ENCODE peak calls at places on chromosomes 5 and 9, in eight cellular contexts. One of them, this sample, is unnamed. For H3K4me1 and H3K9me3, the result is how much of the 10 kb centered on the place peaks cover.

GRCh38 chr9:76629205-76629990 is 134.8 kb upstream of the PCA3 start:
- DNase-seq in HepG2: no peak
- DNase-seq in hepatocyte: no peak
- DNase-seq in fibroblast of lung: peak
- DNase-seq in upper lobe of right lung: no peak
- DNase-seq in CD4-positive, CD25-positive, alpha-beta regulatory T cell: no peak
- DNase-seq in iPS DF 6.9: no peak
- DNase-seq in DND-41: peak
- DNase-seq in this sample: no peak

GRCh38 chr5:160181965-160182622 is 47.2 kb upstream of the FABP6 start:
- DNase-seq in HepG2: no peak
- DNase-seq in hepatocyte: no peak
- DNase-seq in fibroblast of lung: peak
- DNase-seq in upper lobe of right lung: no peak
- DNase-seq in CD4-positive, CD25-positive, alpha-beta regulatory T cell: no peak
- DNase-seq in iPS DF 6.9: no peak
- DNase-seq in DND-41: no peak
- DNase-seq in this sample: no peak

GRCh38 chr9:37617837-37618236 is 25.4 kb upstream of the TOMM5 start:
- DNase-seq in HepG2: no peak
- DNase-seq in hepatocyte: peak
- DNase-seq in fibroblast of lung: peak
- DNase-seq in upper lobe of right lung: no peak
- DNase-seq in CD4-positive, CD25-positive, alpha-beta regulatory T cell: no peak
- DNase-seq in iPS DF 6.9: no peak
- DNase-seq in DND-41: no peak
- DNase-seq in this sample: no peak

GRCh38 chr5:171313481-171314206 is 4.6 kb downstream of the TLX3 start:
- DNase-seq in HepG2: no peak
- DNase-seq in hepatocyte: no peak
- DNase-seq in fibroblast of lung: no peak
- DNase-seq in upper lobe of right lung: peak
- DNase-seq in CD4-positive, CD25-positive, alpha-beta regulatory T cell: no peak
- DNase-seq in iPS DF 6.9: no peak
- DNase-seq in DND-41: peak
- DNase-seq in this sample: no peak

GRCh38 chr9:110217656-110218099 is 9.7 kb upstream of the C9orf152 start:
- DNase-seq in HepG2: peak
- DNase-seq in hepatocyte: peak
- DNase-seq in fibroblast of lung: peak
- DNase-seq in upper lobe of right lung: no peak
- DNase-seq in CD4-positive, CD25-positive, alpha-beta regulatory T cell: peak
- DNase-seq in iPS DF 6.9: no peak
- DNase-seq in DND-41: peak
- DNase-seq in this sample: no peak

GRCh38 chr5:11494340-11494739 is 409.9 kb downstream of the CTNND2 start:
- DNase-seq in HepG2: no peak
- DNase-seq in hepatocyte: no peak
- DNase-seq in fibroblast of lung: no peak
- DNase-seq in upper lobe of right lung: no peak
- DNase-seq in CD4-positive, CD25-positive, alpha-beta regulatory T cell: no peak
- DNase-seq in iPS DF 6.9: no peak
- DNase-seq in DND-41: no peak
- DNase-seq in this sample: no peak

GRCh38 chr5:6188344-6188743 is 190.0 kb downstream of the MED10 start:
- DNase-seq in HepG2: no peak
- DNase-seq in hepatocyte: no peak
- DNase-seq in fibroblast of lung: no peak
- DNase-seq in upper lobe of right lung: no peak
- DNase-seq in CD4-positive, CD25-positive, alpha-beta regulatory T cell: no peak
- DNase-seq in iPS DF 6.9: no peak
- DNase-seq in DND-41: no peak
- DNase-seq in this sample: no peak

GRCh38 chr5:176902102-176902814 is 3.1 kb upstream of the HK3 start:
- DNase-seq in HepG2: no peak
- DNase-seq in hepatocyte: no peak
- DNase-seq in fibroblast of lung: no peak
- DNase-seq in upper lobe of right lung: no peak
- DNase-seq in CD4-positive, CD25-positive, alpha-beta regulatory T cell: no peak
- DNase-seq in iPS DF 6.9: no peak
- DNase-seq in DND-41: no peak
- DNase-seq in this sample: no peak

GRCh38 chr9:27353405-27354229 is 56.7 kb upstream of the EQTN start:
- DNase-seq in HepG2: no peak
- DNase-seq in hepatocyte: no peak
- DNase-seq in fibroblast of lung: no peak
- DNase-seq in upper lobe of right lung: no peak
- DNase-seq in CD4-positive, CD25-positive, alpha-beta regulatory T cell: no peak
- DNase-seq in iPS DF 6.9: no peak
- DNase-seq in DND-41: no peak
- DNase-seq in this sample: no peak

GRCh38 chr5:160272889-160273288 is 39.5 kb downstream of the CCNJL start:
- DNase-seq in HepG2: no peak
- DNase-seq in hepatocyte: no peak
- DNase-seq in fibroblast of lung: no peak
- DNase-seq in upper lobe of right lung: no peak
- DNase-seq in CD4-positive, CD25-positive, alpha-beta regulatory T cell: no peak
- DNase-seq in iPS DF 6.9: no peak
- DNase-seq in DND-41: no peak
- DNase-seq in this sample: no peak

GRCh38 chr9:133142657-133143592 is 20.8 kb downstream of the GBGT1 start:
- DNase-seq in HepG2: no peak
- DNase-seq in hepatocyte: no peak
- DNase-seq in fibroblast of lung: no peak
- DNase-seq in upper lobe of right lung: no peak
- DNase-seq in CD4-positive, CD25-positive, alpha-beta regulatory T cell: peak
- DNase-seq in iPS DF 6.9: no peak
- DNase-seq in DND-41: no peak
- DNase-seq in this sample: no peak

GRCh38 chr5:159972538-159973362 is 36.2 kb upstream of the TTC1 start:
- DNase-seq in HepG2: no peak
- DNase-seq in hepatocyte: no peak
- DNase-seq in fibroblast of lung: no peak
- DNase-seq in upper lobe of right lung: no peak
- DNase-seq in CD4-positive, CD25-positive, alpha-beta regulatory T cell: no peak
- DNase-seq in iPS DF 6.9: no peak
- DNase-seq in DND-41: no peak
- DNase-seq in this sample: no peak

GRCh38 chr9:109015026-109015280 is 1.7 kb upstream of the CTNNAL1 start:
- DNase-seq in HepG2: no peak
- DNase-seq in hepatocyte: no peak
- DNase-seq in fibroblast of lung: no peak
- DNase-seq in upper lobe of right lung: no peak
- DNase-seq in CD4-positive, CD25-positive, alpha-beta regulatory T cell: no peak
- DNase-seq in iPS DF 6.9: no peak
- DNase-seq in DND-41: no peak
- DNase-seq in this sample: no peak

GRCh38 chr9:109016132-109016531 is 2.8 kb upstream of the CTNNAL1 start:
- DNase-seq in HepG2: no peak
- DNase-seq in hepatocyte: no peak
- DNase-seq in fibroblast of lung: peak
- DNase-seq in upper lobe of right lung: no peak
- DNase-seq in CD4-positive, CD25-positive, alpha-beta regulatory T cell: no peak
- DNase-seq in iPS DF 6.9: no peak
- DNase-seq in DND-41: no peak
- DNase-seq in this sample: no peak

GRCh38 chr9:109019420-109019819 is 6.1 kb upstream of the CTNNAL1 start:
- DNase-seq in HepG2: no peak
- DNase-seq in hepatocyte: no peak
- DNase-seq in fibroblast of lung: no peak
- DNase-seq in upper lobe of right lung: no peak
- DNase-seq in CD4-positive, CD25-positive, alpha-beta regulatory T cell: no peak
- DNase-seq in iPS DF 6.9: no peak
- DNase-seq in DND-41: no peak
- DNase-seq in this sample: no peak

GRCh38 chr9:109017493-109017892 is 4.2 kb upstream of the CTNNAL1 start:
- DNase-seq in HepG2: no peak
- DNase-seq in hepatocyte: no peak
- DNase-seq in fibroblast of lung: no peak
- DNase-seq in upper lobe of right lung: no peak
- DNase-seq in CD4-positive, CD25-positive, alpha-beta regulatory T cell: no peak
- DNase-seq in iPS DF 6.9: no peak
- DNase-seq in DND-41: no peak
- DNase-seq in this sample: no peak

DNA sequence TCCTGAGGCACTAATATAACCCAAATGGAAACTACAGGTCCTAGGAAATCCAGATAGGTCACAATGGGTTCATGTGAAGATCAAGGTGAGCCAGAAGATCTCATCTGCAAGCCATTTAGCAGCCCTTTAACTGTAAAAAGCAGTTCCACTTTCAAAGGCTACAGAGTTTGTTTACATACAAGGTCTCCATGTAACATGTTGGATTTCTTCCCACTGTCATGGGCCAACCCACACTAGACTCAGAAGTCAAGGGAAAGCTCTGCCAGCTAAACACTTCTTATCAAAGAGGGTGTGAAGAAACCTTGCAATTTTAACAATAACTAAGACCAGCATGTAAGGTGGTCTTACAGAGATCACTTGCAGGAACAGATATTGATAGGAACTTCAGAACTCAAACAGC is 3.8 kb upstream of the CTNNAL1 start:
- DNase-seq in HepG2: no peak
- DNase-seq in hepatocyte: no peak
- DNase-seq in fibroblast of lung: peak
- DNase-seq in upper lobe of right lung: no peak
- DNase-seq in CD4-positive, CD25-positive, alpha-beta regulatory T cell: no peak
- DNase-seq in iPS DF 6.9: no peak
- DNase-seq in DND-41: no peak
- DNase-seq in this sample: no peak
- H3K4me1 ChIP-seq in HepG2: under half
- H3K4me1 ChIP-seq in hepatocyte: under half
- H3K4me1 ChIP-seq in fibroblast of lung: under half
- H3K4me1 ChIP-seq in upper lobe of right lung: under half
- H3K4me1 ChIP-seq in CD4-positive, CD25-positive, alpha-beta regulatory T cell: under half
- H3K4me1 ChIP-seq in iPS DF 6.9: under half
- H3K4me1 ChIP-seq in DND-41: under half
- H3K4me1 ChIP-seq in this sample: under half

DNA sequence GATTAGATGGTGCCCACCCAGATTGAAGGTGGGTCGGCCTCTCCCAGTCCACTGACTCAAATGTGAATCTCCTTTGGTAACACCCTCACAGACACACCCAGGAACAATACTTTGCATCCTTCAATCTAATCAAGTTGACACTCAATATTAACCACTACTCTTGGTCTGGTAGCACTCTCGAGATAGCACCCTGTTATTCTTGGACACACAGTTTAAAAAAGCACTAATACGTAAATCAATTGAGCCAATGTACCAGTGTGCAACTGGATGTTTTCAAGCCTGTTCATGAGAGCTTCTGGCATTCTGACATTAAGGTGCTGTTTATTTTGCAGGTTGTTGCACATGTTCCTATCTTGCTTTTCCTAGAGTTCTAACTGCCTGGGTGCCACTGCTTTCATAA is 35.3 kb downstream of the MARCHF3 start:
- DNase-seq in HepG2: no peak
- DNase-seq in hepatocyte: no peak
- DNase-seq in fibroblast of lung: no peak
- DNase-seq in upper lobe of right lung: no peak
- DNase-seq in CD4-positive, CD25-positive, alpha-beta regulatory T cell: no peak
- DNase-seq in iPS DF 6.9: no peak
- DNase-seq in DND-41: no peak
- DNase-seq in this sample: no peak
- H3K9me3 ChIP-seq in HepG2: under half
- H3K9me3 ChIP-seq in hepatocyte: under half
- H3K9me3 ChIP-seq in fibroblast of lung: under half
- H3K9me3 ChIP-seq in upper lobe of right lung: under half
- H3K9me3 ChIP-seq in CD4-positive, CD25-positive, alpha-beta regulatory T cell: under half
- H3K9me3 ChIP-seq in iPS DF 6.9: under half
- H3K9me3 ChIP-seq in DND-41: under half
- H3K9me3 ChIP-seq in this sample: under half

DNA sequence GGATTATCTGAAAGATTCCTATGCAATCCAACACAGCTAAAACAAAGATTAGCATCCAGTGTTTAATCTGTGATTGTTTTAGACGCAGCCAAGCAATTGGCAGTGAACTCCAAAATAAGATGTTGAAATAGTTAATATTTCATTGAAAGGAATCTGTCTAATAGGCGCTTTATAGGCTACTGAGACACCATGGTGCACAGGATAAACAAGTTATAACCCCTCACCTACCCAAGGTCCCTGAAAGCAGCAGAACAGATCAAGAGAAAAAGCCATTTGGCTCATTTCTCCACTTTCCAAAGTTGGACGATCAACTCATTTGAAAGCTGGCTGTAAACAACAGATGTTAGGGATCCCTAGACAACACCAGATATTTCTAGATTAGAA is 4.9 kb downstream of the PUM3 start:
- DNase-seq in HepG2: no peak
- DNase-seq in hepatocyte: no peak
- DNase-seq in fibroblast of lung: no peak
- DNase-seq in upper lobe of right lung: no peak
- DNase-seq in CD4-positive, CD25-positive, alpha-beta regulatory T cell: no peak
- DNase-seq in iPS DF 6.9: no peak
- DNase-seq in DND-41: no peak
- DNase-seq in this sample: no peak
- H3K4me3 ChIP-seq in HepG2: no peak
- H3K4me3 ChIP-seq in hepatocyte: no peak
- H3K4me3 ChIP-seq in fibroblast of lung: peak
- H3K4me3 ChIP-seq in upper lobe of right lung: peak
- H3K4me3 ChIP-seq in CD4-positive, CD25-positive, alpha-beta regulatory T cell: no peak
- H3K4me3 ChIP-seq in iPS DF 6.9: no peak
- H3K4me3 ChIP-seq in DND-41: no peak
- H3K4me3 ChIP-seq in this sample: no peak

GRCh38 chr9:125757834-125758233 is 10.7 kb downstream of the PBX3 start:
- DNase-seq in HepG2: no peak
- DNase-seq in hepatocyte: no peak
- DNase-seq in fibroblast of lung: no peak
- DNase-seq in upper lobe of right lung: no peak
- DNase-seq in CD4-positive, CD25-positive, alpha-beta regulatory T cell: no peak
- DNase-seq in iPS DF 6.9: no peak
- DNase-seq in DND-41: no peak
- DNase-seq in this sample: no peak

GRCh38 chr9:125756499-125756898 is 9.3 kb downstream of the PBX3 start:
- DNase-seq in HepG2: no peak
- DNase-seq in hepatocyte: no peak
- DNase-seq in fibroblast of lung: no peak
- DNase-seq in upper lobe of right lung: no peak
- DNase-seq in CD4-positive, CD25-positive, alpha-beta regulatory T cell: no peak
- DNase-seq in iPS DF 6.9: no peak
- DNase-seq in DND-41: no peak
- DNase-seq in this sample: no peak

GRCh38 chr9:125754096-125754495 is 6.9 kb downstream of the PBX3 start:
- DNase-seq in HepG2: no peak
- DNase-seq in hepatocyte: no peak
- DNase-seq in fibroblast of lung: peak
- DNase-seq in upper lobe of right lung: no peak
- DNase-seq in CD4-positive, CD25-positive, alpha-beta regulatory T cell: no peak
- DNase-seq in iPS DF 6.9: no peak
- DNase-seq in DND-41: no peak
- DNase-seq in this sample: no peak

GRCh38 chr9:125752070-125752628 is 5.0 kb downstream of the PBX3 start:
- DNase-seq in HepG2: no peak
- DNase-seq in hepatocyte: no peak
- DNase-seq in fibroblast of lung: peak
- DNase-seq in upper lobe of right lung: no peak
- DNase-seq in CD4-positive, CD25-positive, alpha-beta regulatory T cell: no peak
- DNase-seq in iPS DF 6.9: no peak
- DNase-seq in DND-41: no peak
- DNase-seq in this sample: no peak

DNA sequence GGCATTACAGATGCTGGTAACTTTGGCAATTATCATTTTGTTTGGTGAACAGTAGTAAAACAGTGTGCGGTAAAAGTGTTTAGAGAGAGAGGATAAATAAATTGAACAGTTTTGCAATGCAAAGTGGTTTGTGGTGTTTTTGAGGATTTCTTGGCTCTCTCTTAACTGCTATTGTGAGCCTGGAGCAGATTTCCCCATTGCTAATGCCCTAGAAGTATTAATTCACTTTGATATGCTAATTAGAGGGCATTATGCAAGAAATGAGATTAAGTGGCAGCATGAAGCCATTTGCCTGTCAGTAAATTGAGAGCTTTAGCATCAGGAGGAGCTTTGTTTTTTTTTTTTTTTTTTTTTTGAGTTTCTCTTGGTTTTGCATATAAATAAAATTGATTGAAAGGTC is 8.2 kb downstream of the PBX3 start:
- DNase-seq in HepG2: no peak
- DNase-seq in hepatocyte: no peak
- DNase-seq in fibroblast of lung: peak
- DNase-seq in upper lobe of right lung: no peak
- DNase-seq in CD4-positive, CD25-positive, alpha-beta regulatory T cell: no peak
- DNase-seq in iPS DF 6.9: no peak
- DNase-seq in DND-41: no peak
- DNase-seq in this sample: no peak
- H3K4me1 ChIP-seq in HepG2: under half
- H3K4me1 ChIP-seq in hepatocyte: under half
- H3K4me1 ChIP-seq in fibroblast of lung: under half
- H3K4me1 ChIP-seq in upper lobe of right lung: under half
- H3K4me1 ChIP-seq in CD4-positive, CD25-positive, alpha-beta regulatory T cell: under half
- H3K4me1 ChIP-seq in iPS DF 6.9: under half
- H3K4me1 ChIP-seq in DND-41: under half
- H3K4me1 ChIP-seq in this sample: under half

This sample was measured in Caco-2.